ENCODE peak calls at places on chromosome 15, in four cellular contexts. T is C1 segment of cervical spinal cord; O is stimulated activated naive CD8-positive, alpha-beta T cell treated with anti-CD3 and anti-CD28 coated beads, Interleukin-15, amount 100 ng/mL, for 72 hours; U is CD4-positive, CD25-positive, alpha-beta regulatory T cell. S is an unnamed sample.

GRCh38 chr15:83515171-83515570 is 68.0 kb downstream of the SH3GL3 start:
- DNase-seq in O (no peak), U (no peak), T (no peak), S (no peak)

GRCh38 chr15:92909131-92909781 is 9.1 kb downstream of the CHD2 start:
- DNase-seq in T (no peak), O (no peak), U (no peak), S (no peak)

GRCh38 chr15:78000089-78000926 is 77.2 kb downstream of the TBC1D2B start:
- DNase-seq in U (peak; percentile 72), T (no peak), O (peak; percentile 72), S (peak; percentile 91)

GRCh38 chr15:96027501-96027900 is 303.0 kb upstream of the NR2F2 start:
- DNase-seq in O (no peak), U (no peak), T (no peak), S (no peak)

GRCh38 chr15:59741274-59741906 is 52.3 kb upstream of the BNIP2 start:
- DNase-seq in O (no peak), U (no peak), T (no peak), S (peak; percentile 48)

GRCh38 chr15:69400850-69401249 is 13.3 kb upstream of the KIF23 start:
- DNase-seq in T (no peak), O (no peak), U (no peak), S (no peak)

GRCh38 chr15:77744398-77744797 is 111.7 kb upstream of the LINGO1 start:
- DNase-seq in T (no peak), O (no peak), U (no peak), S (no peak)

GRCh38 chr15:60235951-60236710 is 161.7 kb downstream of the ANXA2 start:
- DNase-seq in U (no peak), O (no peak), T (no peak), S (no peak)

GRCh38 chr15:50996641-50997040 is 88.2 kb downstream of the AP4E1 start:
- DNase-seq in T (no peak), U (no peak), O (no peak), S (no peak)

GRCh38 chr15:39874890-39875549 is 45.0 kb downstream of the GPR176 start:
- DNase-seq in U (no peak), T (no peak), O (no peak), S (peak; percentile 41)

GRCh38 chr15:63352808-63353207 is 28.8 kb downstream of the CA12 start:
- DNase-seq in T (no peak), O (no peak), U (no peak), S (no peak)

GRCh38 chr15:41967506-41968206 is 4.7 kb downstream of the EHD4 start:
- DNase-seq in U (no peak), O (no peak), T (no peak), S (no peak)

GRCh38 chr15:84840741-84841429 is 23.7 kb downstream of the ALPK3 start:
- DNase-seq in T (no peak), O (no peak), U (no peak), S (no peak)

GRCh38 chr15:63063877-63064409 is 21.4 kb downstream of the TPM1 start:
- DNase-seq in U (no peak), T (no peak), O (no peak), S (no peak)

GRCh38 chr15:68524753-68525584 is 53.8 kb upstream of the CORO2B start:
- DNase-seq in O (no peak), U (no peak), T (no peak), S (no peak)

GRCh38 chr15:99999282-100000070 is 266.2 kb upstream of the LYSMD4 start:
- DNase-seq in T (no peak), O (no peak), U (no peak), S (no peak)

GRCh38 chr15:98850991-98851776 is 156.4 kb downstream of the PGPEP1L start:
- DNase-seq in T (peak; percentile 73), O (peak; percentile 65), U (peak; percentile 65), S (peak; percentile 86)